ENCODE peak calls at places on chromosomes 5 and 9, in six cellular contexts. M is A549, B is endothelial cell of umbilical vein, A is HepG2, J is GM12878, V is K562. S is an unnamed sample.

GRCh38 chr5:170393235-170393634 is 4.1 kb upstream of the KCNMB1 start:
- DNase-seq in V (no peak), B (no peak), A (no peak), J (no peak), M (no peak), S (no peak)

GRCh38 chr5:176153741-176154140 is 84.5 kb upstream of the SIMC1 start:
- DNase-seq in J (no peak), M (no peak), B (no peak), V (no peak), A (no peak), S (no peak)

GRCh38 chr9:109734814-109735213 is 45.2 kb upstream of the PALM2AKAP2 start:
- DNase-seq in M (no peak), J (no peak), V (no peak), B (no peak), A (no peak), S (no peak)

GRCh38 chr9:99162759-99163364 is 57.9 kb downstream of the TGFBR1 start:
- DNase-seq in A (peak; percentile 43), M (peak; percentile 42), J (no peak), B (peak; percentile 62), V (no peak), S (peak; percentile 61)

GRCh38 chr5:137617806-137618205 is 118.1 kb downstream of the KLHL3 start:
- DNase-seq in V (no peak), A (no peak), M (no peak), J (no peak), B (no peak), S (no peak)

GRCh38 chr5:171335616-171336015 is 26.6 kb downstream of the TLX3 start:
- DNase-seq in J (no peak), V (no peak), B (no peak), A (no peak), M (no peak), S (no peak)

GRCh38 chr9:17580119-17580518 is 1.3 kb downstream of the SH3GL2 start:
- DNase-seq in M (no peak), B (no peak), V (no peak), A (no peak), J (no peak), S (no peak)

GRCh38 chr5:112467467-112467866 is 48.4 kb upstream of the EPB41L4A start:
- DNase-seq in A (no peak), J (no peak), M (no peak), B (no peak), V (no peak), S (no peak)

GRCh38 chr5:28729067-28729466 is 1690.7 kb upstream of the CDH9 start:
- DNase-seq in M (no peak), J (no peak), B (no peak), A (no peak), V (no peak), S (no peak)

GRCh38 chr5:79956173-79956670 is 34.8 kb downstream of the MTX3 start:
- DNase-seq in B (no peak), A (no peak), M (no peak), J (no peak), V (no peak), S (no peak)

GRCh38 chr9:94973491-94973941 is 247.0 kb downstream of the AOPEP start:
- DNase-seq in V (no peak), B (peak; percentile 71), M (no peak), J (no peak), A (no peak), S (no peak)

GRCh38 chr9:100213730-100214477 is 114.9 kb downstream of the INVS start:
- DNase-seq in B (no peak), J (no peak), M (peak; percentile 44), A (no peak), V (no peak), S (no peak)

GRCh38 chr9:127786773-127787123 is 914 bp downstream of the CDK9 start:
- DNase-seq in A (no peak), B (peak; percentile 44), V (no peak), J (no peak), M (no peak), S (no peak)

GRCh38 chr9:4126996-4127395 is 172.9 kb downstream of the GLIS3 start:
- DNase-seq in M (no peak), A (no peak), V (no peak), J (no peak), B (no peak), S (no peak)

GRCh38 chr5:78295035-78295961 is 800 bp upstream of the AP3B1 start:
- DNase-seq in M (peak; percentile 42), B (no peak), A (peak; percentile 39), J (no peak), V (peak; percentile 9), S (peak; percentile 27)

GRCh38 chr5:176531902-176532493 is 5.2 kb downstream of the RNF44 start:
- DNase-seq in A (no peak), V (no peak), J (no peak), B (no peak), M (no peak), S (no peak)

GRCh38 chr5:6869677-6870076 is 156.4 kb downstream of the TENT4A start:
- DNase-seq in M (no peak), J (no peak), V (no peak), A (no peak), B (no peak), S (no peak)

GRCh38 chr9:131169567-131169966 is 44.2 kb downstream of the NUP214 start:
- DNase-seq in A (no peak), J (no peak), B (no peak), M (no peak), V (no peak), S (no peak)

GRCh38 chr9:108056805-108057386 is 567.3 kb upstream of the KLF4 start:
- DNase-seq in J (no peak), M (peak; percentile 67), A (no peak), B (peak; percentile 52), V (no peak), S (no peak)

GRCh38 chr9:79880626-79881025 is 308.9 kb downstream of the TLE4 start:
- DNase-seq in V (no peak), J (no peak), M (no peak), B (no peak), A (no peak), S (no peak)

GRCh38 chr5:131630208-131630962 is 4.6 kb downstream of the RAPGEF6 start:
- DNase-seq in J (no peak), B (no peak), M (no peak), V (no peak), A (peak; percentile 90), S (no peak)

GRCh38 chr9:70043689-70044449 is at the start of gene MAMDC2:
- DNase-seq in V (no peak), J (no peak), M (no peak), A (no peak), B (peak; percentile 36), S (no peak)

GRCh38 chr9:88897081-88897480 is 94.2 kb upstream of the S1PR3 start:
- DNase-seq in A (no peak), M (no peak), V (no peak), B (no peak), J (no peak), S (no peak)

GRCh38 chr9:83583151-83584014 is 39.6 kb upstream of the IDNK start:
- DNase-seq in J (no peak), M (peak; percentile 55), V (peak; percentile 50), B (peak; percentile 60), A (peak; percentile 47), S (peak; percentile 57)

GRCh38 chr9:123482295-123482970 is 126.4 kb downstream of the CRB2 start:
- DNase-seq in M (no peak), J (no peak), V (no peak), A (peak; percentile 31), B (no peak), S (no peak)

GRCh38 chr5:42992035-42992570 is 48.0 kb downstream of the ANXA2R start:
- DNase-seq in J (no peak), M (peak; percentile 87), A (peak; percentile 71), V (peak; percentile 25), B (peak; percentile 88), S (peak; percentile 99)

GRCh38 chr5:106163233-106163632 is 1507.5 kb downstream of the EFNA5 start:
- DNase-seq in B (no peak), M (no peak), A (no peak), J (no peak), V (no peak), S (no peak)

GRCh38 chr9:113712053-113712452 is 164.1 kb upstream of the ZNF618 start:
- DNase-seq in V (no peak), A (no peak), M (peak; percentile 14), B (peak; percentile 29), J (no peak), S (no peak)
- TF ChIP-seq MYC in V (no peak), A (no peak), M (no peak), B (no peak), J (no peak), S (no peak)

DNA sequence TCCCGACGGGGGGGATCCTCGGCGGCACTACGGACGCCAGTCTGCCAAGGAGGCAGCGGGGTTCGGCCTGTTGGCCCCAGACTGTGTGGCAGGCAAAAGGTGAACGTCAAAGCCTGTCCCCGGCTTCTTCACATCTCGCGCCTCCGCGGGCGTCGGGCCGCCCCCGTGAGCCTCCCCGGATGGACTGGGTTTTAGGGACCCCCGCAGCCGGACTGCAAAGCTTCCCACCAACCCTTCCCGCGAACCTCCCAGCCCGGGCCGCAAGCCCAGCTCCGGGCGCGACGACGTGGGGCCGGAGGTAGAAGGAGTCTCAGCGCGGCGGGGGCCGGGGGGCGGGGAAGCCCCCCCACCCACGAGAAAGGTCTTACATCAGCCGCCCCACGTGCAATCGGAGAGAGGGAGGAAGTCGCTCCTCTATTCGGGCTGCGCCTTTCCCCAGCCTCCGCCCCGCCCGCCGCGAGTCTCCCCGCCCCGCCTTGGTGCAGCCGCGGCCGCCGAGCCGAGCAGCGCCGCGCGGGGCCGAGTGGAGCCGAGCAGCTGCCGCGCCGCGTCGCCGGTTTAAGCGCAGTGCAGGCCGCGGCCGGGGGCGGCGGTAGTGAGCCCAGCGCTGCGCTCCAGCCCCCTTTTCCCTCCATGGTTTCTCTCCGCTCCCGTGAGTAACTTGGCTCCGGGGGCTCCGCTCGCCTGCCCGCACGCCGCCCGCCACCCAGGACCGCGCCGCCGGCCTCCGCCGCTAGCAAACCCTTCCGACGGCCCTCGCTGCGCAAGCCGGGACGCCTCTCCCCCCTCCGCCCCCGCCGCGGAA is at the start of gene ANP32B:
- DNase-seq in A (peak; percentile 67), B (peak; percentile 92), V (peak; percentile 87), J (peak; percentile 44), M (peak; percentile 90), S (peak; percentile 96)
- TF ChIP-seq POLR2A in A (peak; percentile 17), B (peak; percentile 53), V (peak; percentile 78), J (peak; percentile 78), M (peak; percentile 58), S (peak; percentile 33)

DNA sequence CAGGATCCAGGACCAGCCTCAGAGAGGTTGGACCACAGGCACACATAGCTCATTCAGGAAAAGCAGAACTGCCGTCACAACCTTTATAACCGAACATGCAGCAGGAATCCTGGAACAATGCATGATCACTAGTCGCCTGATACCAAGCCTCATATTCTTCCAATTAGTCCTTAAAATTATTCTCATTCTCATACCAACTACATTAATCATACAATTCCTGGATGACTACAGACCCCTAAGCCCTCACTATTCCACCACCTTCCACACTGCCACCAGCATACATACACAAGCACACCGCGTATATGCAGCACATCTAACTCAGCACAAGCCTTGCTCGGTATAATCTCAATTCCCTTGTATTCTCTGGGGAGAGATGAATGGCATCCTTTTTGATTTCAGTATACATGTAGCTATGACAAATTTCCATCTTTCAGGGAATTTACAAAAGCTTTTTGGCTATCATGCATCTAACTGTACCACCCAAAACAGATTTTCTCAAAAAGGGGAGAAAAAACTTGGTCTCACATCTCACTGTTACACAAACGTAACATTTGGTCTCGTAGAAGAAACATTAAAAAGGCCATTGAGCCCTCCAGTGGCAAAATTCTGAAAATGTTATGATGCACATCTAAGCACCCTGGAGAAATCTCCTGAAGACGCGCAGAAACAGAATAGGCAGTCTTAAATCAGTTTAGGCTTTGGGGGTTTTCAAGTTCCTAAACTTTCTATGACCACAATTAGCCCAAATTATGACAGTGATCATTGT is 46.2 kb downstream of the MCTP1 start:
- DNase-seq in A (no peak), M (peak; percentile 6), B (peak; percentile 68), J (no peak), V (no peak), S (peak; percentile 51)
- TF ChIP-seq CTCF in A (peak; percentile 36), M (peak; percentile 58), B (peak; percentile 11), J (peak; percentile 54), V (no peak), S (peak; percentile 26)

GRCh38 chr5:31626156-31626555 is 12.8 kb upstream of the PDZD2 start:
- DNase-seq in V (no peak), B (no peak), A (no peak), J (no peak), M (no peak), S (no peak)
- TF ChIP-seq MYC in V (no peak), B (no peak), A (no peak), J (no peak), M (no peak), S (no peak)

S was measured in NB4.